ENCODE peak calls at places on chromosome 11, in five cellular contexts. R is ovary, E is adrenal gland, T is testis, C is Peyer's patch. J is an unnamed sample.

GRCh38 chr11:84687433-84687832 is 939.7 kb downstream of the DLG2 start:
- DNase-seq in R (no peak), E (no peak), T (no peak), C (no peak), J (no peak)

GRCh38 chr11:120130176-120130980 is 7.5 kb downstream of the TRIM29 start:
- DNase-seq in T (no peak), E (peak), R (no peak), C (peak), J (no peak)

GRCh38 chr11:35632301-35632700 is 14.0 kb downstream of the FJX1 start:
- DNase-seq in T (no peak), E (no peak), C (no peak), R (no peak), J (no peak)

GRCh38 chr11:88779551-88779950 is 286.2 kb downstream of the GRM5 start:
- DNase-seq in T (no peak), C (no peak), E (no peak), R (no peak), J (no peak)

GRCh38 chr11:86978756-86979608 is 23.8 kb upstream of the FZD4 start:
- DNase-seq in C (no peak), E (no peak), T (no peak), R (no peak), J (no peak)

GRCh38 chr11:36365937-36366336 is 69.8 kb downstream of the PRR5L start:
- DNase-seq in C (no peak), E (no peak), T (no peak), R (no peak), J (no peak)

GRCh38 chr11:103716363-103716762 is 320.1 kb upstream of the DDI1 start:
- DNase-seq in R (no peak), C (no peak), E (no peak), T (no peak), J (no peak)

GRCh38 chr11:111476366-111476765 is 35.8 kb downstream of the BTG4 start:
- DNase-seq in R (no peak), E (no peak), T (no peak), C (no peak), J (no peak)

GRCh38 chr11:34824425-34824824 is 91.8 kb downstream of the APIP start:
- DNase-seq in R (no peak), T (no peak), C (no peak), E (no peak), J (no peak)

GRCh38 chr11:125724125-125724524 is 22.0 kb upstream of the PATE1 start:
- DNase-seq in E (no peak), T (no peak), R (no peak), C (no peak), J (no peak)

GRCh38 chr11:62816567-62816966 is 11.3 kb upstream of the NXF1 start:
- DNase-seq in E (no peak), C (no peak), T (no peak), R (no peak), J (no peak)

GRCh38 chr11:69122642-69123431 is 32.9 kb upstream of the SMIM38 start:
- DNase-seq in E (peak), R (no peak), C (peak), T (no peak), J (no peak)

GRCh38 chr11:83195176-83195531 is 1.6 kb downstream of the ANKRD42 start:
- DNase-seq in C (no peak), T (no peak), E (no peak), R (no peak), J (no peak)

GRCh38 chr11:908273-908672 is 2.3 kb downstream of the CHID1 start:
- DNase-seq in C (no peak), R (no peak), T (no peak), E (peak), J (no peak)

GRCh38 chr11:57205046-57205671 is 23.4 kb downstream of the LRRC55 start:
- DNase-seq in E (no peak), C (no peak), T (no peak), R (no peak), J (no peak)

GRCh38 chr11:19433367-19433766 is 192.6 kb upstream of the E2F8 start:
- DNase-seq in T (no peak), E (no peak), C (no peak), R (no peak), J (no peak)

GRCh38 chr11:70296681-70297080 is 26.2 kb downstream of the PPFIA1 start:
- DNase-seq in C (no peak), E (no peak), R (no peak), T (no peak), J (no peak)

GRCh38 chr11:93000511-93001476 is 31.3 kb downstream of the MTNR1B start:
- DNase-seq in E (peak), T (no peak), C (no peak), R (no peak), J (no peak)

GRCh38 chr11:103619480-103619879 is 417.0 kb upstream of the DDI1 start:
- DNase-seq in C (no peak), R (no peak), E (no peak), T (peak), J (no peak)

GRCh38 chr11:47213985-47214564 is 699 bp upstream of the DDB2 start:
- DNase-seq in T (peak), R (peak), E (peak), C (peak), J (peak)

GRCh38 chr11:130816941-130817607 is 99.2 kb downstream of the SNX19 start:
- DNase-seq in C (no peak), R (no peak), E (no peak), T (no peak), J (no peak)
- H3K4me3 ChIP-seq in C (no peak), R (no peak), E (no peak), T (no peak), J (no peak)

GRCh38 chr11:131889760-131890620 is 519.6 kb downstream of the NTM start:
- DNase-seq in E (no peak), R (no peak), C (no peak), T (no peak), J (no peak)
- TF ChIP-seq CTCF in E (no peak), R (no peak), C (no peak), T (no peak), J (no peak)

DNA sequence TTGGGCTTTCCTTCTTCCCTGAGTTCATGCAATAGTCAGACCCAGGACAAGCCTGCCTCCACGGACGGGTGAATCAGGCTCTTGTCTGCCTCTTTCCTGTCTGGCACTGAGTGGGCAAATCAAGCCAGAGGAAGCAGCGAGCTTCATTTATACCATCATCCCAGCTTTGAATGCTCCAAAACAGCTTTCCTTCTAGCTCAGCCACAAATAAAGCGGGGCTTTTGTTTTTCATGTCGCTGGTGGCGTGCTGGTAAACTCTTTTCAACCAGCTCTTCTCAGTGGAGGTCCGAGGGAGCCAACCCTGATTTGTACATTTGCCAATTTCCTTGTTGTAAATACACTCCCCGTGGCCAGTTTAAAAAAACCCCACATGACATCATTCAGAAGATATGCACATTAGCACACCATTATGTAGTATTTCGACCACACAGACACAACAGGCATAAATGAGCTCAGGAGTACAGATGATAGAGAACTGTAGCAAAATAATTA is 8.6 kb downstream of the C11orf91 start:
- DNase-seq in R (peak), E (no peak), T (peak), C (no peak), J (peak)
- TF ChIP-seq POLR2A in R (no peak), E (no peak), T (no peak), C (no peak), J (no peak)

DNA sequence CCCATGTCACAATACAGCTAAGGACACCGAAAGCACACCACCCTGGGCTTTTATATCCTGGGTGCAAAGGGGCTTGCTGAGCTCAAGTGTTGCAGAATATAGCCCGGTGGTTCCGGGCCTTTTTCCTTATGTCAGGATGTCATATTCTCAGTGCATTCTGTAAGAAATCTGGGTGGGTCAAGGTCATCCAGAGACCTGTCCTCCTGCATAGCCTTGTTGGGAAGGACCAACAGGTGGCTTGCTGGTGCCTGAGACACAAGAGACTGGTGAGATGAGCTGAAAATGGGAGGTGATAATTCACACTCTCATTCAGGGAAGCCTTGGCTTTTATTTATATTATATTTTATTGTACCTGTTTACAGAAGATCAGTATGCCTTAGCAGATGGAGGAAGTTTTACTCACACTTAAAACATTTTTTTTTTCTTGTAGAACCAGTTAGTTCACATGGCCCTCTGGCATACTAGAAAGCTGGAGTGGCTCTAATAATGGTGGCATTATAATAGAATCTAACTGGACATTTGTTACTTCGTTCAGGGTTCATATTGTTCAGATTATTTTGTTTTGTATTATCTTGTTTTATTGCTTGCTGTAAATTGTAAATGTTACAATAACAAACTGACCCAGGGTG is 14.6 kb upstream of the TMEM123 start:
- DNase-seq in C (no peak), R (no peak), E (no peak), T (no peak), J (no peak)
- H3K4me3 ChIP-seq in C (no peak), R (no peak), E (no peak), T (no peak), J (no peak)

GRCh38 chr11:116276051-116277044 is 496.4 kb downstream of the BUD13 start:
- DNase-seq in C (peak), T (peak), R (peak), E (peak), J (no peak)
- TF ChIP-seq CTCF in C (peak), T (peak), R (peak), E (peak), J (no peak)

GRCh38 chr11:65855927-65856363 is 2.0 kb downstream of the CFL1 start:
- DNase-seq in T (no peak), E (peak), C (peak), R (no peak), J (no peak)
- TF ChIP-seq POLR2A in T (no peak), E (no peak), C (no peak), R (no peak), J (no peak)

DNA sequence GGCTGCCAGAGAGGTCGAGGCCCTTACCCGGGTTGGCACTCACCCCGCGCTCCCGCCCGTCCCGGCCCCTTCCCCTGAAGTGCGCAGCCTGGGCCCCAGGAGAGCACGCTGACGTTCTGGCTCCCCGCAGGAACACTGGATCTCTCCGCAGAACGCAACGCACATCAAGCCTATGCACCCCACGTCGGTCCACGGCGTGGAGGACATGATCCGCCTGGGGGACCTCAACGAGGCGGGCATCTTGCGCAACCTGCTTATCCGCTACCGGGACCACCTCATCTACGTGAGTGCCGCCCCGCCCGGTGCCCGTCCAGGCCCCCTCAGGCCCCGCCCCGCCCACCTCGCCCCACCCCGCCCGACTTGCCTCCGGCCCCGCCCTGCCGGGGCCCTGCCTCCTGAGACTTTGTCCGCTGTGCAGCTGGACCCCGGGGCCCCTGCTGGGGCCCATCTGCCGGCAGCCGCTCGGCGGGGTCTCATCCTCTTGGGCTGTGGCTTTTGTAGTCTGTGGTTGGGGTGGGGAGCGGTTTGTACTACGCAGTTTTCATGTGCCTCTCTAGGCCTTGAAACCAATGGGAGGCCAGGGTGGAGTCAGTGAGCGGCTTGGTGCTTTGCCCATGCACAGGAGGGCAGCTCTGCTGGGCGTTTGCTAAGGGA is 19.7 kb downstream of the MYO7A start:
- DNase-seq in C (peak), R (no peak), E (no peak), T (no peak), J (no peak)
- H3K4me3 ChIP-seq in C (peak), R (peak), E (no peak), T (peak), J (no peak)

DNA sequence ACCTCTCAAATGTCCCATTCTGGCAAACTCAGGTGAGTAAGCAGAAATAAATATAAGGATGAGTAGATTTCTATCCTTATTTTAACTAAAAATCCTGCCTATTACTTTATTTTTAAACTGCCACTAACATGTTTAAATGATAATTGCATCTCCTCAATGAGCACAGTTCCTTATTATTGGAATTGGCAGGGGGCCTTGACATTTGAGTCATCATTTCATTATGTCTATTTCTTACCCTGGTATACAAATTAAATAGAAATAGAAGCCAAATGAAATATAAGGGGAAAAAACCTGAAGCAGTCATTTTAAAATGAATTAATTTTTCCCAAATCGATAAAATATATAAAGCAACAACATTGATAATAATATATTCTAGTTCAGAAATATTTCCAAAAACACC is 81.2 kb downstream of the GUCY1A2 start:
- DNase-seq in C (no peak), R (no peak), T (no peak), E (no peak), J (no peak)
- TF ChIP-seq CTCF in C (no peak), R (no peak), T (no peak), E (no peak), J (no peak)

GRCh38 chr11:7665473-7666291 is 7.6 kb downstream of the CYB5R2 start:
- DNase-seq in C (peak), E (peak), R (peak), T (peak), J (peak)
- TF ChIP-seq POLR2A in C (no peak), E (no peak), R (no peak), T (no peak), J (no peak)

DNA sequence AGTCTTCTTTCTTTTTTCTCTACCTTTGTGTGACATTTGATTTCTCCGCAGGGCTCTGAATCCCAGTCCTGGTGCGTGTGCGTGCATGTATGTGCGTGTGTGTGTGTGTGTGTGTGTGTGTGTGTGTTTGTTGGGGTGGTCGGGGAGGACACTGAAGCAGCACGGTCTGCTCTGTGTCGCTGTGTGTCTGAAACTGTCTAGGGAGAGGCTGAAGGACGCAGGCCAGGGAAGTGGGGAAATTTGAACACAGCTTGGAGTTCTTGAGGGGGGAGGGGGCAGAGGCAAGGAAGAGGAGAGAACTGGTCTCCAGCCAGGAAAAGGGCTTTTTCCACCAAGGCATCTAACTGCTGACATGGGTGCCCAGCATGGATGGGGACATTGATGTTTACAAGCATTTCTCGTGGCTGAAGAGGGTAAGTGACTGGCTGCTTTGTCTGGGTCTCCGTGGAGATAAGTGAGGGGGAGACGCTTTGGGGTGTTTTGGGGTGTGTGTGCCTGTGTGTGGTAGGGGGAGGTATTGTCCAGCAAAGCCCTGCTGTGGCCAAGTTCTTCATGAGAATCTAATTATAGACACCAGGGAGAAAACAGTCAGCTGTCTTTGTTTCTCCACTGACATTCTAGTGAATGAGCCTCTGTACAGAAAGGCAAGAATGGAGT is 63.6 kb downstream of the PPFIBP2 start:
- DNase-seq in T (peak), C (peak), R (peak), E (peak), J (peak)
- H3K4me3 ChIP-seq in T (peak), C (peak), R (peak), E (no peak), J (no peak)

J was measured in lower leg skin.